ENCODE peak calls at places on chromosomes 7 and 10, in six cellular contexts. J, F, S, H, N and X are unnamed samples.

GRCh38 chr7:140160308-140160707 is 16.5 kb downstream of the KDM7A start:
- DNase-seq in H (no peak), N (no peak), J (no peak), S (no peak), F (no peak), X (no peak)

GRCh38 chr7:80249619-80250305 is 115.1 kb downstream of the GNAI1 start:
- DNase-seq in N (no peak), J (no peak), S (no peak), H (no peak), F (no peak), X (no peak)

GRCh38 chr10:44853148-44853734 is 57.9 kb upstream of the TMEM72 start:
- DNase-seq in N (no peak), J (no peak), F (no peak), H (peak; percentile 23), S (no peak), X (no peak)

GRCh38 chr7:120986665-120987064 is 1.8 kb upstream of the CPED1 start:
- DNase-seq in J (no peak), S (no peak), H (no peak), N (no peak), F (no peak), X (no peak)

GRCh38 chr7:110522061-110522750 is 568.7 kb upstream of the LRRN3 start:
- DNase-seq in F (peak; percentile 64), S (no peak), N (peak; percentile 23), J (peak; percentile 10), H (no peak), X (peak; percentile 77)

GRCh38 chr7:157297071-157297638 is 39.6 kb upstream of the DNAJB6 start:
- DNase-seq in N (no peak), F (no peak), J (no peak), S (no peak), H (no peak), X (no peak)

GRCh38 chr7:27098493-27099223 is 2.9 kb upstream of the HOXA1 start:
- DNase-seq in N (no peak), H (no peak), J (no peak), F (no peak), S (no peak), X (no peak)

GRCh38 chr7:22418251-22419046 is 61.5 kb upstream of the RAPGEF5 start:
- DNase-seq in J (no peak), H (no peak), F (no peak), N (no peak), S (no peak), X (no peak)

GRCh38 chr10:118940386-118940785 is 89.1 kb upstream of the NANOS1 start:
- DNase-seq in H (no peak), S (no peak), N (no peak), F (no peak), J (no peak), X (no peak)

GRCh38 chr7:79337722-79338121 is 115.7 kb downstream of the MAGI2 start:
- DNase-seq in N (no peak), J (no peak), F (peak; percentile 81), H (no peak), S (no peak), X (no peak)

GRCh38 chr7:101170617-101171441 is 5.5 kb upstream of the VGF start:
- DNase-seq in J (no peak), H (no peak), S (no peak), N (no peak), F (no peak), X (no peak)

GRCh38 chr10:42976353-42977031 is 100.4 kb upstream of the RET start:
- DNase-seq in J (no peak), S (no peak), F (no peak), H (no peak), N (no peak), X (no peak)

GRCh38 chr7:150668472-150668911 is 17.0 kb upstream of the GIMAP2 start:
- DNase-seq in F (no peak), N (no peak), H (no peak), J (no peak), S (peak; percentile 47), X (no peak)

GRCh38 chr7:21719846-21720245 is 177.0 kb downstream of the DNAH11 start:
- DNase-seq in N (no peak), S (no peak), J (no peak), F (no peak), H (no peak), X (no peak)

GRCh38 chr7:104926905-104927454 is 87.0 kb upstream of the KMT2E start:
- DNase-seq in S (no peak), J (peak; percentile 66), F (no peak), N (peak; percentile 32), H (no peak), X (peak; percentile 21)

GRCh38 chr10:125086716-125087115 is 73.6 kb downstream of the CTBP2 start:
- DNase-seq in S (no peak), N (no peak), H (no peak), F (no peak), J (no peak), X (no peak)

GRCh38 chr7:47211467-47212121 is 370.3 kb downstream of the TNS3 start:
- DNase-seq in F (no peak), H (no peak), N (no peak), S (no peak), J (no peak), X (no peak)